ENCODE peak calls at places on chromosomes 7 and 10, in nine cellular contexts. One of them, this sample, is unnamed.

GRCh38 chr7:82223580-82223979 is 220.0 kb downstream of the CACNA2D1 start:
- DNase-seq in lower lobe of right lung: no peak
- DNase-seq in PC-9: no peak
- DNase-seq in cardiac fibroblast: no peak
- DNase-seq in left ventricle myocardium inferior: no peak
- DNase-seq in AG04450: no peak
- DNase-seq in OCI-LY7: no peak
- DNase-seq in left lung: no peak
- DNase-seq in HFF-Myc: no peak
- DNase-seq in this sample: no peak

GRCh38 chr10:24207781-24208611 is 942 bp upstream of the KIAA1217 start:
- DNase-seq in PC-9: peak
- DNase-seq in lower lobe of right lung: no peak
- DNase-seq in HFF-Myc: no peak
- DNase-seq in OCI-LY7: no peak
- DNase-seq in cardiac fibroblast: peak
- DNase-seq in AG04450: no peak
- DNase-seq in left ventricle myocardium inferior: peak
- DNase-seq in left lung: no peak
- DNase-seq in this sample: no peak

GRCh38 chr7:49852619-49853462 is 79.4 kb downstream of the VWC2 start:
- DNase-seq in AG04450: no peak
- DNase-seq in left lung: peak
- DNase-seq in lower lobe of right lung: no peak
- DNase-seq in HFF-Myc: peak
- DNase-seq in cardiac fibroblast: peak
- DNase-seq in left ventricle myocardium inferior: no peak
- DNase-seq in PC-9: peak
- DNase-seq in OCI-LY7: peak
- DNase-seq in this sample: peak

GRCh38 chr10:70779685-70780369 is 5.3 kb downstream of the TBATA start:
- DNase-seq in PC-9: no peak
- DNase-seq in left lung: no peak
- DNase-seq in HFF-Myc: no peak
- DNase-seq in left ventricle myocardium inferior: no peak
- DNase-seq in OCI-LY7: no peak
- DNase-seq in cardiac fibroblast: no peak
- DNase-seq in AG04450: no peak
- DNase-seq in lower lobe of right lung: peak
- DNase-seq in this sample: no peak

GRCh38 chr7:110210941-110211608 is 879.9 kb upstream of the LRRN3 start:
- DNase-seq in left lung: no peak
- DNase-seq in left ventricle myocardium inferior: no peak
- DNase-seq in PC-9: no peak
- DNase-seq in HFF-Myc: no peak
- DNase-seq in cardiac fibroblast: no peak
- DNase-seq in AG04450: no peak
- DNase-seq in OCI-LY7: no peak
- DNase-seq in lower lobe of right lung: no peak
- DNase-seq in this sample: no peak

GRCh38 chr7:128104109-128104742 is 73.0 kb upstream of the LRRC4 start:
- DNase-seq in left lung: no peak
- DNase-seq in left ventricle myocardium inferior: peak
- DNase-seq in OCI-LY7: peak
- DNase-seq in PC-9: no peak
- DNase-seq in lower lobe of right lung: peak
- DNase-seq in cardiac fibroblast: peak
- DNase-seq in HFF-Myc: no peak
- DNase-seq in AG04450: no peak
- DNase-seq in this sample: no peak

GRCh38 chr10:84478155-84478554 is 149.8 kb downstream of the CCSER2 start:
- DNase-seq in PC-9: peak
- DNase-seq in cardiac fibroblast: peak
- DNase-seq in left ventricle myocardium inferior: no peak
- DNase-seq in AG04450: no peak
- DNase-seq in left lung: no peak
- DNase-seq in HFF-Myc: no peak
- DNase-seq in OCI-LY7: no peak
- DNase-seq in lower lobe of right lung: no peak
- DNase-seq in this sample: no peak

GRCh38 chr10:61465807-61466425 is 12.7 kb upstream of the TMEM26 start:
- DNase-seq in left lung: peak
- DNase-seq in OCI-LY7: no peak
- DNase-seq in cardiac fibroblast: peak
- DNase-seq in lower lobe of right lung: no peak
- DNase-seq in HFF-Myc: no peak
- DNase-seq in PC-9: no peak
- DNase-seq in left ventricle myocardium inferior: no peak
- DNase-seq in AG04450: no peak
- DNase-seq in this sample: no peak

GRCh38 chr10:75525067-75525466 is 93.6 kb downstream of the LRMDA start:
- DNase-seq in left lung: no peak
- DNase-seq in HFF-Myc: no peak
- DNase-seq in OCI-LY7: no peak
- DNase-seq in AG04450: no peak
- DNase-seq in cardiac fibroblast: no peak
- DNase-seq in lower lobe of right lung: no peak
- DNase-seq in PC-9: no peak
- DNase-seq in left ventricle myocardium inferior: no peak
- DNase-seq in this sample: no peak

GRCh38 chr7:40848541-40849221 is 713.9 kb downstream of the SUGCT start:
- DNase-seq in PC-9: no peak
- DNase-seq in left ventricle myocardium inferior: no peak
- DNase-seq in HFF-Myc: no peak
- DNase-seq in lower lobe of right lung: no peak
- DNase-seq in AG04450: no peak
- DNase-seq in OCI-LY7: no peak
- DNase-seq in cardiac fibroblast: peak
- DNase-seq in left lung: no peak
- DNase-seq in this sample: no peak

GRCh38 chr10:133278577-133279265 is 2.1 kb upstream of the ADAM8 start:
- DNase-seq in PC-9: peak
- DNase-seq in AG04450: no peak
- DNase-seq in left ventricle myocardium inferior: peak
- DNase-seq in lower lobe of right lung: peak
- DNase-seq in OCI-LY7: peak
- DNase-seq in cardiac fibroblast: peak
- DNase-seq in HFF-Myc: no peak
- DNase-seq in left lung: peak
- DNase-seq in this sample: no peak

GRCh38 chr10:58023341-58024073 is 244.2 kb downstream of the IPMK start:
- DNase-seq in left ventricle myocardium inferior: no peak
- DNase-seq in lower lobe of right lung: no peak
- DNase-seq in PC-9: peak
- DNase-seq in AG04450: peak
- DNase-seq in cardiac fibroblast: peak
- DNase-seq in left lung: no peak
- DNase-seq in OCI-LY7: no peak
- DNase-seq in HFF-Myc: peak
- DNase-seq in this sample: peak

GRCh38 chr10:60405172-60405571 is 15.5 kb upstream of the ANK3 start:
- DNase-seq in PC-9: no peak
- DNase-seq in HFF-Myc: no peak
- DNase-seq in cardiac fibroblast: no peak
- DNase-seq in AG04450: no peak
- DNase-seq in lower lobe of right lung: no peak
- DNase-seq in left ventricle myocardium inferior: no peak
- DNase-seq in OCI-LY7: no peak
- DNase-seq in left lung: no peak
- DNase-seq in this sample: no peak

GRCh38 chr7:6438427-6438826 is 9.3 kb downstream of the DAGLB start:
- DNase-seq in HFF-Myc: no peak
- DNase-seq in OCI-LY7: peak
- DNase-seq in AG04450: no peak
- DNase-seq in cardiac fibroblast: no peak
- DNase-seq in left ventricle myocardium inferior: no peak
- DNase-seq in PC-9: no peak
- DNase-seq in left lung: no peak
- DNase-seq in lower lobe of right lung: no peak
- DNase-seq in this sample: no peak

GRCh38 chr7:159065151-159065550 is 79.5 kb downstream of the VIPR2 start:
- DNase-seq in lower lobe of right lung: no peak
- DNase-seq in OCI-LY7: no peak
- DNase-seq in PC-9: no peak
- DNase-seq in AG04450: no peak
- DNase-seq in left ventricle myocardium inferior: peak
- DNase-seq in cardiac fibroblast: no peak
- DNase-seq in HFF-Myc: no peak
- DNase-seq in left lung: no peak
- DNase-seq in this sample: no peak

GRCh38 chr7:132519936-132520335 is 56.3 kb downstream of the PLXNA4 start:
- DNase-seq in left lung: no peak
- DNase-seq in HFF-Myc: no peak
- DNase-seq in cardiac fibroblast: no peak
- DNase-seq in OCI-LY7: no peak
- DNase-seq in lower lobe of right lung: no peak
- DNase-seq in PC-9: no peak
- DNase-seq in AG04450: no peak
- DNase-seq in left ventricle myocardium inferior: no peak
- DNase-seq in this sample: no peak

GRCh38 chr10:14371616-14372015 is 40.9 kb upstream of the FRMD4A start:
- DNase-seq in HFF-Myc: no peak
- DNase-seq in left lung: no peak
- DNase-seq in cardiac fibroblast: no peak
- DNase-seq in PC-9: no peak
- DNase-seq in AG04450: no peak
- DNase-seq in lower lobe of right lung: no peak
- DNase-seq in left ventricle myocardium inferior: no peak
- DNase-seq in OCI-LY7: no peak
- DNase-seq in this sample: no peak
- H3K4me3 ChIP-seq in HFF-Myc: no peak
- H3K4me3 ChIP-seq in left lung: no peak
- H3K4me3 ChIP-seq in cardiac fibroblast: no peak
- H3K4me3 ChIP-seq in PC-9: no peak
- H3K4me3 ChIP-seq in AG04450: no peak
- H3K4me3 ChIP-seq in lower lobe of right lung: no peak
- H3K4me3 ChIP-seq in left ventricle myocardium inferior: no peak
- H3K4me3 ChIP-seq in OCI-LY7: no peak
- H3K4me3 ChIP-seq in this sample: no peak

GRCh38 chr10:59289809-59290208 is 72.5 kb downstream of the FAM13C start:
- DNase-seq in lower lobe of right lung: no peak
- DNase-seq in OCI-LY7: no peak
- DNase-seq in PC-9: no peak
- DNase-seq in left ventricle myocardium inferior: no peak
- DNase-seq in cardiac fibroblast: no peak
- DNase-seq in left lung: no peak
- DNase-seq in AG04450: no peak
- DNase-seq in HFF-Myc: no peak
- DNase-seq in this sample: no peak

GRCh38 chr10:59285848-59286247 is 76.5 kb downstream of the FAM13C start:
- DNase-seq in OCI-LY7: no peak
- DNase-seq in lower lobe of right lung: no peak
- DNase-seq in PC-9: no peak
- DNase-seq in left ventricle myocardium inferior: no peak
- DNase-seq in AG04450: no peak
- DNase-seq in left lung: no peak
- DNase-seq in cardiac fibroblast: no peak
- DNase-seq in HFF-Myc: no peak
- DNase-seq in this sample: no peak

GRCh38 chr10:59285073-59285472 is 77.3 kb downstream of the FAM13C start:
- DNase-seq in lower lobe of right lung: no peak
- DNase-seq in HFF-Myc: no peak
- DNase-seq in OCI-LY7: no peak
- DNase-seq in PC-9: no peak
- DNase-seq in left lung: no peak
- DNase-seq in left ventricle myocardium inferior: no peak
- DNase-seq in AG04450: no peak
- DNase-seq in cardiac fibroblast: no peak
- DNase-seq in this sample: no peak

GRCh38 chr10:59287587-59287986 is 74.8 kb downstream of the FAM13C start:
- DNase-seq in left ventricle myocardium inferior: no peak
- DNase-seq in AG04450: no peak
- DNase-seq in lower lobe of right lung: no peak
- DNase-seq in PC-9: no peak
- DNase-seq in left lung: no peak
- DNase-seq in cardiac fibroblast: no peak
- DNase-seq in OCI-LY7: no peak
- DNase-seq in HFF-Myc: no peak
- DNase-seq in this sample: no peak

GRCh38 chr10:59290448-59290847 is 71.9 kb downstream of the FAM13C start:
- DNase-seq in lower lobe of right lung: no peak
- DNase-seq in cardiac fibroblast: peak
- DNase-seq in OCI-LY7: peak
- DNase-seq in PC-9: no peak
- DNase-seq in left ventricle myocardium inferior: no peak
- DNase-seq in left lung: no peak
- DNase-seq in HFF-Myc: no peak
- DNase-seq in AG04450: no peak
- DNase-seq in this sample: no peak
- TF ChIP-seq CTCF in lower lobe of right lung: no peak
- TF ChIP-seq CTCF in cardiac fibroblast: no peak
- TF ChIP-seq CTCF in OCI-LY7: peak
- TF ChIP-seq CTCF in PC-9: no peak
- TF ChIP-seq CTCF in left ventricle myocardium inferior: peak
- TF ChIP-seq CTCF in left lung: no peak
- TF ChIP-seq CTCF in HFF-Myc: peak
- TF ChIP-seq CTCF in AG04450: no peak
- TF ChIP-seq CTCF in this sample: no peak

DNA sequence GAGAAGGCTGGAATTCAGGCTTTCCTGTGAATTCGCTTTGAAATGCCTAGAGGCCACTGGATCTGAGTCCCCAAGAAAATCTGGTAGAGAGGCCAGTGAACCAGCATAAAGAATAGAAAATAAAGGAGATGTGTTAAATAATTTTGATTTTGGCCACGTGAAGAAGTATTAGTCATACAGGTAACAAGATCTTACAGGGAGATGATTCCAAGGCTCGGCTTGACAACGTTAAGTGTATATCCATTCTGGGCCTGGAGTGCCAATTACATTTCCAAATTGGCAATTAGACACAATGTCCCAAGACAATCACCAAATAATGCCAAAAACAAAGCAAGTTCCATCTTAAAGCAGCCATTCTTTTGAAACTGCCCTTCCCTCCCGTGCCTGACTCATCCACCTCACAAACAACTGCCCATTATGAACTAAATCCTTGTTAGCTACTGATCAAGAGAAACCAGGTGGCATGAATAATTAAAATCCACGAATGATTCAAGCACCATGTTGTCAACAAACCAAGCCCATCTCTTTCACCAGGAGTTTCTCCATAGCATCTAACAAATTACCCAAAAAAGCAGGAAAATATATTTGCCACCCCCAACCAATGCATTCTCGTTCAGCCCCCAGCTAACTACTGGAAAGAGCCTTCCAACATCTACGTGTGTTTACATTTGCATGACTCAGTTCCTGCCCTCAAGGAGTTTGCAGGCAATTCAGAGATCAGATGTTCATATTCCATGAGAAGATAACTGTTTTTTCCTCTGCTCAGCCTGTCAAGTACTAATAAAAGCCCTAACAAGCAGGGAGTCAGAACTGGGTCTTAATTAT is 8.5 kb downstream of the KCNMA1 start:
- DNase-seq in AG04450: no peak
- DNase-seq in left ventricle myocardium inferior: no peak
- DNase-seq in cardiac fibroblast: peak
- DNase-seq in PC-9: peak
- DNase-seq in lower lobe of right lung: no peak
- DNase-seq in left lung: no peak
- DNase-seq in OCI-LY7: no peak
- DNase-seq in HFF-Myc: no peak
- DNase-seq in this sample: no peak
- H3K4me3 ChIP-seq in AG04450: no peak
- H3K4me3 ChIP-seq in left ventricle myocardium inferior: no peak
- H3K4me3 ChIP-seq in cardiac fibroblast: no peak
- H3K4me3 ChIP-seq in PC-9: no peak
- H3K4me3 ChIP-seq in lower lobe of right lung: no peak
- H3K4me3 ChIP-seq in left lung: no peak
- H3K4me3 ChIP-seq in OCI-LY7: no peak
- H3K4me3 ChIP-seq in HFF-Myc: no peak
- H3K4me3 ChIP-seq in this sample: no peak

GRCh38 chr10:103982639-103983038 is 15.7 kb downstream of the SLK start:
- DNase-seq in cardiac fibroblast: peak
- DNase-seq in left ventricle myocardium inferior: no peak
- DNase-seq in lower lobe of right lung: no peak
- DNase-seq in AG04450: no peak
- DNase-seq in left lung: no peak
- DNase-seq in OCI-LY7: peak
- DNase-seq in PC-9: no peak
- DNase-seq in HFF-Myc: no peak
- DNase-seq in this sample: no peak
- TF ChIP-seq CTCF in cardiac fibroblast: peak
- TF ChIP-seq CTCF in left ventricle myocardium inferior: peak
- TF ChIP-seq CTCF in lower lobe of right lung: no peak
- TF ChIP-seq CTCF in AG04450: peak
- TF ChIP-seq CTCF in left lung: no peak
- TF ChIP-seq CTCF in OCI-LY7: peak
- TF ChIP-seq CTCF in PC-9: no peak
- TF ChIP-seq CTCF in HFF-Myc: peak
- TF ChIP-seq CTCF in this sample: peak

This sample was measured in astrocyte of the cerebellum.